ENCODE peak calls at places on chromosomes 5 and 9, in four cellular contexts. P, W, J and M are unnamed samples. For H3K4me1, the result is how much of the 10 kb centered on the place peaks cover.

GRCh38 chr5:91291628-91292569 is 91.2 kb downstream of the ARRDC3 start:
- DNase-seq in P (no peak), W (no peak), J (no peak), M (no peak)

GRCh38 chr9:93346240-93347112 is 105.0 kb upstream of the FAM120A start:
- DNase-seq in P (peak), W (no peak), J (peak), M (no peak)

GRCh38 chr5:116423091-116423490 is 151.5 kb downstream of the SEMA6A start:
- DNase-seq in P (no peak), W (peak), J (no peak), M (no peak)

GRCh38 chr9:134591573-134591981 is 50.0 kb upstream of the COL5A1 start:
- DNase-seq in P (no peak), W (no peak), J (no peak), M (no peak)

GRCh38 chr5:134945041-134945440 is 22.7 kb upstream of the CATSPER3 start:
- DNase-seq in P (no peak), W (no peak), J (no peak), M (no peak)

GRCh38 chr9:100492952-100493351 is 20.0 kb downstream of the TMEFF1 start:
- DNase-seq in P (no peak), W (peak), J (no peak), M (no peak)

GRCh38 chr9:136625101-136626065 is 37.3 kb upstream of the EGFL7 start:
- DNase-seq in P (peak), W (peak), J (peak), M (peak)

GRCh38 chr9:81632599-81632998 is 56.7 kb downstream of the TLE1 start:
- DNase-seq in P (no peak), W (peak), J (no peak), M (no peak)

GRCh38 chr5:112344540-112344939 is 74.5 kb downstream of the EPB41L4A start:
- DNase-seq in P (no peak), W (no peak), J (no peak), M (no peak)

GRCh38 chr9:127208416-127208815 is 56.2 kb upstream of the GARNL3 start:
- DNase-seq in P (no peak), W (no peak), J (no peak), M (no peak)

GRCh38 chr5:34655354-34655991 is 655 bp upstream of the RAI14 start:
- DNase-seq in P (peak), W (peak), J (peak), M (peak)

GRCh38 chr9:128409998-128410397 is 10.7 kb upstream of the CERCAM start:
- DNase-seq in P (peak), W (peak), J (no peak), M (no peak)

GRCh38 chr5:55062039-55062779 is 38.2 kb downstream of the GZMK start:
- DNase-seq in P (no peak), W (peak), J (no peak), M (no peak)

GRCh38 chr5:153360860-153361259 is 129.6 kb upstream of the GRIA1 start:
- DNase-seq in P (no peak), W (no peak), J (no peak), M (no peak)

GRCh38 chr5:157159209-157159751 is 6.8 kb downstream of the GARIN3 start:
- DNase-seq in P (no peak), W (peak), J (no peak), M (no peak)

GRCh38 chr9:92151691-92152393 is 36.6 kb upstream of the SPTLC1 start:
- DNase-seq in P (no peak), W (peak), J (no peak), M (peak)

GRCh38 chr9:93304574-93305496 is 120.9 kb downstream of the WNK2 start:
- DNase-seq in P (peak), W (peak), J (peak), M (peak)

GRCh38 chr5:39760385-39761198 is 335.8 kb upstream of the DAB2 start:
- DNase-seq in P (no peak), W (peak), J (peak), M (no peak)

GRCh38 chr9:83472221-83472665 is 66.0 kb downstream of the FRMD3 start:
- DNase-seq in P (no peak), W (peak), J (peak), M (no peak)

GRCh38 chr9:112011051-112011620 is 114.5 kb downstream of the UGCG start:
- DNase-seq in P (no peak), W (no peak), J (no peak), M (no peak)

GRCh38 chr5:11062379-11062778 is 301.3 kb upstream of the DAP start:
- DNase-seq in P (peak), W (peak), J (no peak), M (no peak)

DNA sequence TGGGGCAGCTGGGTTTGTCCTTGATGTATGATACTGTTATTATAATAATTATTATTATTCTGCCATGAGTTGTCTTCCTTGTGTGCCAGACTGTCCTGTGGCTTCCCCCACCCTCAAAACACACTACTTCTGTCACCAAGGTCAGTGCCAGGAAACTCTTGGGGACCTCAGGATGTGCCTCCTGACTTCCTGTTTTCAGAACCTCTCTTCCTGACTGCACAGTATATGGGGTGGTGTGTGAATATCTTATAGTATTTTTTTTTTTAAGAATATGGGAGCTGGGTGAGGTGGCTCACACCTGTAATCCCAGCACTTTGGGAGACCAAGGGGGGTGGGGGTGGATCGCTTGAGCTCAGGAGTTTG is 11.7 kb upstream of the SLC34A1 start:
- DNase-seq in P (no peak), W (no peak), J (no peak), M (no peak)
- H3K27ac ChIP-seq in P (no peak), W (no peak), J (no peak), M (no peak)

GRCh38 chr5:141343953-141344463 is 379 bp downstream of the PCDHGA3 start:
- DNase-seq in P (no peak), W (no peak), J (no peak), M (no peak)
- H3K4me3 ChIP-seq in P (no peak), W (no peak), J (peak), M (no peak)

GRCh38 chr5:67549947-67550346 is 353.3 kb upstream of the CD180 start:
- DNase-seq in P (no peak), W (no peak), J (no peak), M (no peak)
- H3K4me1 ChIP-seq in P (under half), W (under half), J (under half), M (under half)

GRCh38 chr9:90805006-90805993 is 3.7 kb downstream of the SYK start:
- DNase-seq in P (no peak), W (no peak), J (no peak), M (no peak)

GRCh38 chr9:90801507-90802289 is at the start of gene SYK:
- DNase-seq in P (peak), W (peak), J (peak), M (peak)

GRCh38 chr9:90801175-90801506 is 478 bp upstream of the SYK start:
- DNase-seq in P (no peak), W (no peak), J (no peak), M (no peak)

GRCh38 chr9:90803860-90804593 is 2.4 kb downstream of the SYK start:
- DNase-seq in P (no peak), W (no peak), J (no peak), M (no peak)

DNA sequence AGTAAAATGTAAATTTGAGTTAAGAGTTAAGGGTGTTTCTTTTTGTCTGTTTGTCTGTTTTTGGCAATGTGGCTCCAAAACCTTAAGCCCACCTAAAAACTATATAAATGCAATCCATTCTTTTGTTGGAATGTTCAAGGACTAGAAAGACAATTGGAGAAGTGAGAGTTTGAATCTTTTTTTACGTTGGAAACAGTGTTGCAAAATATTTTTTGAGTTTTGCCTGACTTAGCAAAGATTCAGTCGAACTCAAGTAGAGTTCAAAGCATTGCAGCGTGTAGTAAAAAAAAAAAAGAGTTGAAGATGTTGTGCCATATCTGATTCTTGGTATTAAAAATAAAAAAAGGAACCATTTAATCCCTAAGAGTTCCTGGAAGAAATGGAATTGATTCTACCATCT is 915 bp downstream of the SYK start:
- DNase-seq in P (no peak), W (no peak), J (no peak), M (no peak)
- H3K27ac ChIP-seq in P (no peak), W (no peak), J (no peak), M (peak)

GRCh38 chr5:143054480-143054941 is 284.3 kb downstream of the ARHGAP26 start:
- DNase-seq in P (no peak), W (no peak), J (no peak), M (no peak)
- H3K4me3 ChIP-seq in P (no peak), W (no peak), J (no peak), M (no peak)